ENCODE peak calls at places on chromosomes 12 and 14, in ten cellular contexts. Z is fibroblast of gingiva, E is germinal center, I is keratinocyte, B is NCI-H1105 treated with DMSO at 0.1 percent for 48 hours, S is choroid plexus epithelial cell, C is cardiac fibroblast, L is GM03348, H is upper lobe of right lung, O is Caki2. N is an unnamed sample.
A peak's percentile ranks its signal among the peaks of the same experiment; 100 is the strongest.

GRCh38 chr12:93167841-93168492 is 209.8 kb upstream of the NUDT4 start:
- DNase-seq in I (no peak), H (no peak), O (no peak), Z (no peak), L (no peak), C (peak; percentile 54), E (peak; percentile 31), S (peak; percentile 49), B (no peak), N (peak; percentile 59)

GRCh38 chr12:74509886-74510285 is 27.7 kb upstream of the ATXN7L3B start:
- DNase-seq in S (no peak), I (no peak), Z (no peak), O (no peak), C (no peak), H (no peak), L (no peak), B (no peak), E (no peak), N (no peak)

GRCh38 chr14:74848768-74849167 is 27.2 kb downstream of the PROX2 start:
- DNase-seq in I (no peak), Z (no peak), O (no peak), B (no peak), L (no peak), C (no peak), E (no peak), H (no peak), S (no peak), N (no peak)

GRCh38 chr12:5222011-5222461 is 178.4 kb downstream of the KCNA5 start:
- DNase-seq in L (no peak), S (no peak), O (no peak), Z (no peak), B (no peak), I (no peak), E (no peak), C (no peak), H (no peak), N (no peak)

GRCh38 chr14:86915416-86915815 is 1077.6 kb downstream of the GALC start:
- DNase-seq in B (no peak), H (no peak), C (peak; percentile 62), E (no peak), I (no peak), S (peak; percentile 32), O (no peak), L (no peak), Z (peak; percentile 21), N (no peak)

GRCh38 chr14:63960926-63961567 is 108.2 kb downstream of the SYNE2 start:
- DNase-seq in E (no peak), Z (peak; percentile 12), H (no peak), I (no peak), O (no peak), C (peak; percentile 51), L (peak; percentile 9), S (peak; percentile 55), B (no peak), N (no peak)

GRCh38 chr12:47896633-47897032 is 8.2 kb downstream of the VDR start:
- DNase-seq in I (no peak), S (no peak), L (no peak), E (no peak), C (no peak), Z (no peak), H (no peak), B (no peak), O (no peak), N (no peak)

GRCh38 chr14:61753631-61754030 is 8.6 kb upstream of the SNAPC1 start:
- DNase-seq in H (no peak), L (no peak), S (peak; percentile 54), E (no peak), Z (no peak), C (peak; percentile 58), O (no peak), I (no peak), B (no peak), N (no peak)

GRCh38 chr14:39174560-39175444 is at the start of gene PNN:
- DNase-seq in Z (peak; percentile 100), L (peak; percentile 98), C (peak; percentile 100), E (peak; percentile 95), B (peak; percentile 99), H (peak; percentile 97), S (peak; percentile 100), I (peak; percentile 89), O (peak; percentile 100), N (peak; percentile 98)

GRCh38 chr12:128823216-128823915 is 392 bp downstream of the SLC15A4 start:
- DNase-seq in C (no peak), L (peak; percentile 59), Z (no peak), E (peak; percentile 35), O (peak; percentile 69), B (peak; percentile 69), S (no peak), H (peak; percentile 75), I (no peak), N (peak; percentile 28)

N was measured in prostate gland.